ENCODE peak calls at places on chromosomes 6 and 20, in four cellular contexts. I is CD8-positive, alpha-beta memory T cell; Q is tibial nerve; Y is psoas muscle. U is an unnamed sample. For H3K9me3, the result is how much of the 10 kb centered on the place peaks cover.

GRCh38 chr6:165630544-165630953 is 32.5 kb downstream of the PDE10A start:
- DNase-seq in I (no peak), Q (no peak), Y (no peak), U (no peak)

GRCh38 chr20:49717693-49718092 is 4.0 kb upstream of the B4GALT5 start:
- DNase-seq in I (no peak), Q (no peak), Y (peak), U (no peak)

GRCh38 chr6:144581807-144582537 is 296.8 kb downstream of the UTRN start:
- DNase-seq in I (no peak), Q (no peak), Y (no peak), U (no peak)

GRCh38 chr6:50962213-50962759 is 143.6 kb downstream of the TFAP2B start:
- DNase-seq in I (no peak), Q (no peak), Y (no peak), U (no peak)

GRCh38 chr6:106974999-106975698 is 620 bp upstream of the CD24 start:
- DNase-seq in I (no peak), Q (no peak), Y (peak), U (peak)

GRCh38 chr6:129776542-129776941 is 66.6 kb upstream of the ARHGAP18 start:
- DNase-seq in I (no peak), Q (no peak), Y (no peak), U (no peak)

GRCh38 chr6:15504581-15505350 is 158.1 kb downstream of the DTNBP1 start:
- DNase-seq in I (no peak), Q (peak), Y (peak), U (peak)

GRCh38 chr20:63067266-63067635 is 60.5 kb upstream of the BHLHE23 start:
- DNase-seq in I (no peak), Q (no peak), Y (peak), U (no peak)

GRCh38 chr6:51953246-51953645 is 134.2 kb downstream of the PKHD1 start:
- DNase-seq in I (no peak), Q (no peak), Y (no peak), U (no peak)

GRCh38 chr20:32532246-32532645 is 52.9 kb downstream of the NOL4L start:
- DNase-seq in I (no peak), Q (no peak), Y (no peak), U (no peak)

GRCh38 chr6:25229671-25230321 is 49.4 kb upstream of the CARMIL1 start:
- DNase-seq in I (no peak), Q (no peak), Y (no peak), U (no peak)

GRCh38 chr6:912871-913663 is 220.1 kb upstream of the EXOC2 start:
- DNase-seq in I (no peak), Q (peak), Y (no peak), U (no peak)

GRCh38 chr6:45000833-45001232 is 327.3 kb upstream of the RUNX2 start:
- DNase-seq in I (no peak), Q (no peak), Y (no peak), U (no peak)

GRCh38 chr6:134004714-134005113 is 47.7 kb downstream of the SLC2A12 start:
- DNase-seq in I (no peak), Q (no peak), Y (no peak), U (no peak)

GRCh38 chr6:116616757-116617093 is 446 bp downstream of the RSPH4A start:
- DNase-seq in I (no peak), Q (no peak), Y (peak), U (peak)

GRCh38 chr20:49276201-49276894 is 1.5 kb downstream of the ZNFX1 start:
- DNase-seq in I (peak), Q (peak), Y (no peak), U (peak)

GRCh38 chr20:10861086-10861485 is 187.3 kb upstream of the JAG1 start:
- DNase-seq in I (no peak), Q (no peak), Y (no peak), U (no peak)

GRCh38 chr6:73471686-73472290 is 10.3 kb downstream of the MTO1 start:
- DNase-seq in I (no peak), Q (no peak), Y (no peak), U (no peak)

GRCh38 chr20:53445276-53445675 is 148.4 kb downstream of the ZNF217 start:
- DNase-seq in I (no peak), Q (no peak), Y (no peak), U (no peak)

GRCh38 chr20:47735412-47736400 is 49.6 kb downstream of the SULF2 start:
- DNase-seq in I (no peak), Q (peak), Y (peak), U (peak)

GRCh38 chr6:152509916-152510315 is 127.2 kb downstream of the SYNE1 start:
- DNase-seq in I (no peak), Q (no peak), Y (no peak), U (no peak)

GRCh38 chr20:49408705-49409104 is 73.8 kb downstream of the KCNB1 start:
- DNase-seq in I (no peak), Q (no peak), Y (no peak), U (no peak)

GRCh38 chr6:139962663-139963314 is 588.3 kb upstream of the CITED2 start:
- DNase-seq in I (no peak), Q (no peak), Y (no peak), U (no peak)

GRCh38 chr6:15876406-15876805 is 213.6 kb upstream of the DTNBP1 start:
- DNase-seq in I (no peak), Q (no peak), Y (no peak), U (no peak)

GRCh38 chr20:20593447-20594170 is 118.8 kb downstream of the RALGAPA2 start:
- DNase-seq in I (no peak), Q (peak), Y (no peak), U (peak)

GRCh38 chr20:50663095-50663821 is 28.1 kb downstream of the RIPOR3 start:
- DNase-seq in I (no peak), Q (no peak), Y (no peak), U (no peak)

GRCh38 chr20:43959920-43960227 is 45.2 kb downstream of the TOX2 start:
- DNase-seq in I (no peak), Q (no peak), Y (no peak), U (no peak)
- H3K27ac ChIP-seq in I (no peak), Q (no peak), Y (no peak), U (no peak)

DNA sequence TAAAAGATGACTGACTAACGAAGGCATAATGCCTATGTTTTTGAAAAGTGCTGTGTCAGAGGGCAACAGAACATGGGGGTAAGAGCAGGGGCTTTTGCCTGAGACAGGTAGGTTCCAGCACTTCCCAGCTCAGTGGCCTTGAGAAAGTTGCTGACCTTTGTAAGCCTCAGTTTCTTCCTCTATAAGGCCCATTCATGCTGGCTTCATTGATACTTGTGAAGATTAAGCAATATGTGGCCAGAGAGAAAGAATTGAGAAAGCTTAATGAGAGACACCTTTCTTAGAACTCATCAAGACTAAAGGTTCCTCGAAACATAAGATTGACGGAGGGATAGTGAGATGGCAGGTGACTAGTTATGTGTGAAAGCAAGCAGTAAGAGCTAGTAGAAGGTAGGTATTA is 21.6 kb upstream of the MEP1A start:
- DNase-seq in I (no peak), Q (no peak), Y (no peak), U (no peak)
- H3K9me3 ChIP-seq in I (under half), Q (under half), Y (under half), U (under half)

GRCh38 chr6:32424584-32424983 is 15.1 kb upstream of the HLA-DRA start:
- DNase-seq in I (no peak), Q (no peak), Y (no peak), U (no peak)

GRCh38 chr6:32426338-32426737 is 13.3 kb upstream of the HLA-DRA start:
- DNase-seq in I (no peak), Q (no peak), Y (no peak), U (no peak)

GRCh38 chr6:32427934-32428474 is 11.7 kb upstream of the HLA-DRA start:
- DNase-seq in I (no peak), Q (no peak), Y (no peak), U (no peak)

GRCh38 chr6:32430179-32430578 is 9.5 kb upstream of the HLA-DRA start:
- DNase-seq in I (no peak), Q (no peak), Y (no peak), U (no peak)

DNA sequence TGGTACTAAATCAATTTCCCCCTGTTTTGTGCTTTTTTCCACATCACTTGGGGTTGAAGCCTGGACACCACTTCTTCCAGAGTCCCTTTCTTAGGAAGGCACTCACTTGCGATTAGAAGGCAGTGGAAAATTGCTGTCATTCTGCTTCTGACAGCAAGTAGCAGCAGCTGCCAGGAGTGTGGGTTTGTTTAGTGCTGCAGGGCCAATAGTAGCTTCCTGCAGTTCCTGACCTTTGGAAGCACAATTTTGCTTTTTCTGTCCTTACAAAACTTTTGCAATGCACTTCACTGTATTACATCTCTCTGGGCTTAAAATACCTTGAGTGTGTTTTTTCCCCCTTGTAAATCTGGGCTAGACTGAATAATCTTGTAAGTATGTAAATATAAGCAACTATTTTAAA is 12.5 kb upstream of the HLA-DRA start:
- DNase-seq in I (no peak), Q (no peak), Y (no peak), U (no peak)
- H3K27ac ChIP-seq in I (no peak), Q (no peak), Y (no peak), U (no peak)

GRCh38 chr20:4318891-4319290 is 303.5 kb upstream of the RNF24 start:
- DNase-seq in I (no peak), Q (no peak), Y (no peak), U (no peak)

GRCh38 chr20:4324611-4325238 is 309.4 kb upstream of the RNF24 start:
- DNase-seq in I (no peak), Q (no peak), Y (no peak), U (no peak)

GRCh38 chr20:4325548-4326187 is 310.3 kb upstream of the RNF24 start:
- DNase-seq in I (no peak), Q (no peak), Y (no peak), U (peak)

GRCh38 chr20:4322499-4322898 is 307.1 kb upstream of the RNF24 start:
- DNase-seq in I (no peak), Q (no peak), Y (no peak), U (no peak)

DNA sequence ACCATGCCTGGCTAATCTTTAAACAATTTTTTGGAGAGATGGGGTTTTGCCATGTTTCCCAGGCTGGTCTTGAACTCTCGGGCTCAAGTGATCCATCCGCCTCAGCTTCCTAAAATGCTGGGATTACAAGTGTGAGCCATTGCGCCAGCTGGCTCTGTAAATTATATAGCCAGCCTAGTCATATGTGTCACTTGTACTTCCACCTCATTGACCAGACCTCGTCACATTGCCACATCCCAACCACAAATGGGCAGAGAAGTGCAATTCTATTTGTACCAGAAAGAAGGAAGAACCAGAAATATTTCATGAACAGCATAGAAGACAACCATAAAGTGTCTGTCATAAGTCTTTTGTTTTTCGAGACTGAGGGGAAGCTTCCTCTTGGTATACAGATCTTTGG is 304.9 kb upstream of the RNF24 start:
- DNase-seq in I (no peak), Q (no peak), Y (no peak), U (no peak)
- H3K9me3 ChIP-seq in I (under half), Q (under half), Y (under half), U (under half)

GRCh38 chr6:56540232-56540631 is 102.5 kb downstream of the DST start:
- DNase-seq in I (no peak), Q (no peak), Y (no peak), U (no peak)

GRCh38 chr6:56541736-56542366 is 100.8 kb downstream of the DST start:
- DNase-seq in I (no peak), Q (no peak), Y (no peak), U (no peak)

GRCh38 chr6:56542367-56543331 is 100.0 kb downstream of the DST start:
- DNase-seq in I (peak), Q (peak), Y (peak), U (peak)

GRCh38 chr6:56539503-56540105 is 103.1 kb downstream of the DST start:
- DNase-seq in I (no peak), Q (no peak), Y (no peak), U (no peak)

GRCh38 chr6:56540950-56541600 is 101.6 kb downstream of the DST start:
- DNase-seq in I (no peak), Q (no peak), Y (no peak), U (no peak)
- H3K27ac ChIP-seq in I (no peak), Q (peak), Y (peak), U (peak)

DNA sequence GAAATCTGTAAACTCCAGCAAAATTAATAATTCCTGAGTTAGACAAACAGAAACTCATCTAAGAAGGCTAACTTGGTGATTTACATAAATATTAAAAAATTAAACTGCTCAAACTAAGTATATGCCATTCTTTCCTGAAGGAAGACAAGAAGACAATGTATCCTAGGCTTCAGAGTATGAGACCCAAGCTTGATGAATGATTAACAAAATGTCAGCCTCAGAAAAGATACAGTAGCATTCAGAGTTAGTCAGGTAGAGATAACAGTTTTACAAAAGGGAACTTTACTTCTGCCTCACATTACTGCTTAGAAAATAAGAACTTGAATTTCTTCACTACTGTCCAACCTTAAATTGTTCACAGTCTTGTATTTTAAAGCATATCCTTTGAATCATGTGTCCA is 12.0 kb downstream of the CSNK2A1 start:
- DNase-seq in I (no peak), Q (no peak), Y (no peak), U (no peak)
- H3K9me3 ChIP-seq in I (under half), Q (under half), Y (under half), U (under half)

GRCh38 chr6:53476979-53477378 is 67.9 kb downstream of the GCLC start:
- DNase-seq in I (no peak), Q (no peak), Y (no peak), U (no peak)

GRCh38 chr6:53479871-53480270 is 65.0 kb downstream of the GCLC start:
- DNase-seq in I (no peak), Q (no peak), Y (no peak), U (no peak)

GRCh38 chr6:53484409-53485280 is 60.3 kb downstream of the GCLC start:
- DNase-seq in I (peak), Q (peak), Y (no peak), U (peak)

GRCh38 chr6:53483423-53484353 is 61.2 kb downstream of the GCLC start:
- DNase-seq in I (no peak), Q (peak), Y (peak), U (peak)

DNA sequence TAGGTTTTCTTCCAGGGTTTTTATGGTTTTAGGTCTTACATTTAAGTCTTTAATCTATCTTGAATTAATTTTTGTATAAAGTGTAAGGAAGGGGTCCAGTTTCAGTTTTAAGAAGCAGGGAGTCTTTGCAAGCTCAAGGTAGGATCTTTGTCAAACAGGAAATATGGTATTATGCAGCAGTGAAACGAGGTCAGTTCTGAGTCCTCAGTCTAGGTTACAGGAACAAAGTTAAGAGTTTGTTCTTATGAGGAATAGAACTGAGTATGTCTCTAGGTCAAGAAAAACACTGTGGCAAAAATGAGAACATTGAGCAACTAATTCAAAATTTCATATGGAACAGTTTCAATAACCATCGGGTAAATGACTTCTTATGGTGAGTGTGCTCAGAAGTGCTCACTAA is 63.6 kb downstream of the GCLC start:
- DNase-seq in I (no peak), Q (no peak), Y (no peak), U (no peak)
- H3K27ac ChIP-seq in I (no peak), Q (no peak), Y (no peak), U (no peak)